ENCODE peak calls at places on chromosomes 12 and 14, in five cellular contexts. K is anterior cingulate cortex, R is neural crest cell, W is ELR, T is T-helper 2 cell. D is an unnamed sample.

GRCh38 chr12:130372936-130373335 is 35.2 kb downstream of the PIWIL1 start:
- DNase-seq in K (no peak), R (no peak), W (no peak), T (no peak), D (no peak)

GRCh38 chr14:22471545-22472121 is 117.4 kb downstream of the DAD1 start:
- DNase-seq in K (peak; percentile 20), R (peak; percentile 44), W (peak; percentile 38), T (no peak), D (no peak)

GRCh38 chr12:59737725-59738463 is 142.1 kb downstream of the SLC16A7 start:
- DNase-seq in K (no peak), R (no peak), W (no peak), T (no peak), D (no peak)

GRCh38 chr14:26323781-26324363 is 274.0 kb downstream of the NOVA1 start:
- DNase-seq in K (no peak), R (no peak), W (no peak), T (no peak), D (no peak)

GRCh38 chr12:28767836-28768348 is 381.2 kb upstream of the FAR2 start:
- DNase-seq in K (no peak), R (no peak), W (no peak), T (no peak), D (no peak)

GRCh38 chr12:103369929-103370328 is 125.8 kb downstream of the C12orf42 start:
- DNase-seq in K (no peak), R (no peak), W (no peak), T (no peak), D (no peak)

GRCh38 chr12:114405449-114406271 is at the start of gene TBX5:
- DNase-seq in K (no peak), R (no peak), W (peak; percentile 81), T (no peak), D (no peak)

GRCh38 chr12:42325776-42326465 is at the start of the genes PPHLN1 and ZCRB1:
- DNase-seq in K (peak; percentile 69), R (peak; percentile 65), W (peak; percentile 87), T (peak; percentile 72), D (peak; percentile 85)

GRCh38 chr12:95653761-95654546 is 102.7 kb upstream of the USP44 start:
- DNase-seq in K (no peak), R (no peak), W (peak; percentile 89), T (no peak), D (no peak)

GRCh38 chr12:26833692-26834168 is 736 bp upstream of the ITPR2 start:
- DNase-seq in K (no peak), R (peak; percentile 13), W (peak; percentile 58), T (peak; percentile 14), D (no peak)

GRCh38 chr14:94355191-94355794 is 32.2 kb upstream of the SERPINA6 start:
- DNase-seq in K (no peak), R (peak; percentile 20), W (peak; percentile 68), T (no peak), D (peak; percentile 53)

GRCh38 chr12:54411398-54412241 is 7.4 kb downstream of the ITGA5 start:
- DNase-seq in K (no peak), R (no peak), W (peak; percentile 99), T (peak; percentile 35), D (no peak)

D was measured in posterior cingulate gyrus.